ENCODE peak calls at places on chromosome 2, in ten cellular contexts. T is tibial artery; F is CD8-positive, alpha-beta T cell; C is spleen; Y is mesothelial cell of epicardium; S is GM12865; E is PC-3; N is Peyer's patch; M is cardiac fibroblast; X is ovary. U is an unnamed sample.

GRCh38 chr2:97267411-97268074 is 154.6 kb downstream of the ANKRD36 start:
- DNase-seq in E (peak), T (peak), X (peak), M (no peak), N (no peak), C (peak), F (no peak), Y (peak), S (peak), U (peak)

GRCh38 chr2:218146056-218146455 is 20.2 kb downstream of the CXCR2 start:
- DNase-seq in E (peak), N (no peak), F (no peak), T (no peak), X (no peak), Y (no peak), S (no peak), C (no peak), M (no peak), U (no peak)

GRCh38 chr2:234913208-234913626 is 38.6 kb upstream of the SH3BP4 start:
- DNase-seq in T (no peak), E (no peak), S (no peak), N (no peak), M (no peak), X (no peak), F (no peak), C (no peak), Y (no peak), U (no peak)

GRCh38 chr2:206396216-206396615 is 47.1 kb upstream of the ADAM23 start:
- DNase-seq in X (no peak), M (no peak), C (no peak), F (no peak), E (no peak), T (no peak), S (no peak), N (no peak), Y (no peak), U (no peak)

GRCh38 chr2:72926368-72926767 is 9.0 kb downstream of the EMX1 start:
- DNase-seq in M (no peak), T (no peak), S (no peak), E (no peak), Y (peak), C (no peak), X (no peak), F (no peak), N (peak), U (no peak)

GRCh38 chr2:33620-34019 is 12.7 kb downstream of the FAM110C start:
- DNase-seq in S (no peak), N (peak), F (peak), E (peak), M (no peak), T (no peak), C (no peak), Y (no peak), X (no peak), U (peak)

GRCh38 chr2:55157474-55157884 is 74.6 kb downstream of the CLHC1 start:
- DNase-seq in S (peak), C (no peak), X (no peak), N (no peak), E (peak), M (no peak), F (no peak), T (no peak), Y (no peak), U (peak)

GRCh38 chr2:88481937-88482336 is 29.4 kb upstream of the FOXI3 start:
- DNase-seq in Y (no peak), X (no peak), M (peak), E (peak), C (no peak), S (no peak), F (no peak), T (no peak), N (no peak), U (no peak)

GRCh38 chr2:23689891-23690290 is 237.0 kb downstream of the ATAD2B start:
- DNase-seq in X (no peak), C (peak), N (no peak), F (no peak), E (no peak), M (no peak), S (no peak), T (no peak), Y (no peak), U (no peak)

GRCh38 chr2:128396946-128397345 is 78.3 kb upstream of the HS6ST1 start:
- DNase-seq in M (no peak), C (no peak), X (no peak), Y (no peak), T (no peak), E (peak), N (no peak), F (no peak), S (no peak), U (no peak)

GRCh38 chr2:53787255-53787910 is 539 bp downstream of the ERLEC1 start:
- DNase-seq in S (no peak), F (no peak), T (no peak), Y (no peak), N (no peak), E (peak), C (no peak), X (no peak), M (no peak), U (no peak)

GRCh38 chr2:192029089-192029488 is 165.6 kb downstream of the TMEFF2 start:
- DNase-seq in C (no peak), X (no peak), S (peak), M (peak), Y (no peak), N (no peak), E (peak), F (no peak), T (no peak), U (no peak)

GRCh38 chr2:32931945-32932709 is 14.6 kb upstream of the LTBP1 start:
- DNase-seq in F (no peak), T (no peak), S (no peak), E (peak), C (no peak), X (no peak), N (no peak), Y (no peak), M (no peak), U (no peak)

GRCh38 chr2:62801814-62802524 is 96.5 kb downstream of the EHBP1 start:
- DNase-seq in S (peak), F (no peak), M (no peak), Y (no peak), N (no peak), C (no peak), E (peak), X (no peak), T (no peak), U (no peak)

GRCh38 chr2:101387151-101387807 is at the start of gene CREG2:
- DNase-seq in F (peak), X (peak), Y (peak), T (peak), N (peak), S (peak), C (peak), E (peak), M (peak), U (no peak)

GRCh38 chr2:168120310-168120709 is 127.1 kb downstream of the STK39 start:
- DNase-seq in E (peak), F (no peak), X (no peak), N (no peak), C (no peak), M (no peak), S (no peak), Y (no peak), T (no peak), U (no peak)
- TF ChIP-seq CTCF in E (peak), F (no peak), X (no peak), N (no peak), C (no peak), M (no peak), S (no peak), Y (no peak), T (no peak), U (no peak)

GRCh38 chr2:220539481-220539880 is 912.1 kb downstream of the SLC4A3 start:
- DNase-seq in T (no peak), C (no peak), F (no peak), E (no peak), X (no peak), S (no peak), Y (no peak), M (no peak), N (no peak), U (no peak)

GRCh38 chr2:220531216-220531615 is 903.8 kb downstream of the SLC4A3 start:
- DNase-seq in S (no peak), T (no peak), E (peak), Y (no peak), M (no peak), N (no peak), C (no peak), X (no peak), F (no peak), U (no peak)

GRCh38 chr2:220528180-220528579 is 900.8 kb downstream of the SLC4A3 start:
- DNase-seq in S (no peak), E (no peak), M (peak), N (no peak), Y (no peak), C (no peak), X (no peak), F (no peak), T (no peak), U (no peak)

GRCh38 chr2:220533485-220533884 is 906.1 kb downstream of the SLC4A3 start:
- DNase-seq in C (no peak), M (peak), F (no peak), X (no peak), S (peak), E (peak), T (no peak), N (no peak), Y (no peak), U (no peak)
- TF ChIP-seq CTCF in C (no peak), M (peak), F (no peak), X (no peak), S (peak), E (peak), T (no peak), N (no peak), Y (no peak), U (no peak)

GRCh38 chr2:187313831-187314230 is 134.2 kb downstream of the CALCRL start:
- DNase-seq in T (no peak), S (no peak), F (no peak), N (no peak), X (no peak), E (no peak), M (peak), C (no peak), Y (no peak), U (no peak)
- TF ChIP-seq CTCF in T (no peak), S (no peak), F (no peak), N (no peak), X (no peak), E (no peak), M (no peak), C (no peak), Y (no peak), U (no peak)

GRCh38 chr2:219273887-219274391 is 5.2 kb upstream of the DNAJB2 start:
- DNase-seq in X (no peak), M (no peak), C (no peak), E (peak), N (no peak), S (no peak), F (no peak), Y (no peak), T (no peak), U (no peak)

GRCh38 chr2:219271021-219271420 is 8.1 kb upstream of the DNAJB2 start:
- DNase-seq in M (no peak), N (no peak), E (no peak), S (no peak), C (no peak), F (no peak), Y (no peak), X (no peak), T (no peak), U (no peak)

GRCh38 chr2:219272995-219273394 is 6.2 kb upstream of the DNAJB2 start:
- DNase-seq in X (no peak), F (no peak), T (no peak), Y (no peak), M (no peak), N (no peak), C (no peak), S (no peak), E (peak), U (no peak)

GRCh38 chr2:219272351-219272750 is 6.8 kb upstream of the DNAJB2 start:
- DNase-seq in Y (no peak), T (no peak), C (no peak), M (no peak), F (no peak), E (no peak), X (no peak), N (no peak), S (no peak), U (no peak)

DNA sequence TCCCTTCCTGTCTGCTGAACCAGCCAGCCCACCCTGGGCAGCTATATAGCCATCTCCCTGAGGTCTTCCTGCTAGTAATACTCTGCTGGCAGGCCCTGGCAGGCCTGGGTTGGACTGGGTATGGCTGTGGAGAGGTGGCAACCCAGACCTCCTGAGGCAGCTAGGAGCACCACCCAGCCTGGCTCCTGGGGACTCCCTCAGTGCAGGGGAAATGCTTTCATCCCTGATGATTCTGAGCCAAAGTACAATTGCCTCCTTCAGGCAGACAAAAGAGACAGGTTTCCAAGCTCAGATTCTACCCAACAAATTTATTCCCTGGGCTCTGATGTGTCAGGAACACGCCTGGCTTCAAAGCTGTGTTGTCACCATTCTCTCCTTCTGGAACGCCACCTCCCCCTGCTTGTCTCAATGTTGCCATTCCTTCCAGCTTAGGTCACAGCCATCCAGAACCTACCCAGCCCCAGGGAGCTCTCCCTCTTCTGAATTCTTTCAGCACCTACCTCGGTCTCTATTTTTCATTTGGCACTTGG is 4.7 kb upstream of the DNAJB2 start:
- DNase-seq in F (no peak), Y (no peak), M (peak), C (peak), E (peak), N (no peak), T (peak), S (no peak), X (no peak), U (no peak)
- TF ChIP-seq CTCF in F (no peak), Y (no peak), M (no peak), C (no peak), E (no peak), N (no peak), T (no peak), S (no peak), X (no peak), U (no peak)

DNA sequence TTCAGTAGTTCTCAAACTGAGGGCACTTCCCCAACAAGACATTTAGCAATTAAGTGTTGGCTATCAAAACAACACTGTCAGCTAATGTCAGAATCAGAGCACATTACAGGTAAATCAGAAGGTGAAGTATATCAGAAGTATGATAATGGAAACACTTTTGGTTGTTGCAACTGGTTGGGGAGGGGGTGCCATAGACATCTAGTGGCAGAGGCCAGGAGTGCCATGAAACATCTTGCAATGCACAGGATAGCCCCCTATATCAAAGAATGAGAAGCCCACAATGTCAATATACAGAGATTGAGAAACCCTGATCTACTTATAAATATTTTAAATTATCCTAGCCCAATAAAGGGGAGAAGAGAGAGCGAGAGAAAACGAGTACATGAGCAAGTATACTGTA is 4.9 kb upstream of the XPO1 start:
- DNase-seq in C (no peak), F (no peak), M (no peak), Y (no peak), E (no peak), S (no peak), X (no peak), N (no peak), T (no peak), U (no peak)
- TF ChIP-seq CTCF in C (no peak), F (no peak), M (no peak), Y (no peak), E (peak), S (peak), X (no peak), N (no peak), T (no peak), U (no peak)

U was measured in lower leg skin.